ENCODE peak calls at places on chromosomes 16 and 17, in five cellular contexts. L is T-helper 9 cell; T is DMS153; Y is activated CD4-positive, alpha-beta T cell treated with anti-CD3 and anti-CD28 coated beads for 36 hours; V is left colon. N is an unnamed sample.

GRCh38 chr17:38731526-38732294 is 1.6 kb downstream of the CISD3 start:
- DNase-seq in Y (no peak), L (no peak), V (peak), T (no peak), N (no peak)

GRCh38 chr17:62562656-62563055 is 64.8 kb upstream of the MRC2 start:
- DNase-seq in T (no peak), L (no peak), V (no peak), Y (no peak), N (no peak)

GRCh38 chr17:75155191-75155601 is 884 bp upstream of the JPT1 start:
- DNase-seq in V (no peak), Y (no peak), L (no peak), T (no peak), N (no peak)

GRCh38 chr17:75635610-75636202 is 2.5 kb downstream of the SMIM5 start:
- DNase-seq in L (no peak), V (peak), Y (no peak), T (no peak), N (no peak)

GRCh38 chr17:51660266-51660665 is 399.9 kb downstream of the UTP18 start:
- DNase-seq in V (no peak), Y (no peak), L (no peak), T (no peak), N (no peak)

GRCh38 chr17:79990704-79991103 is 45.0 kb downstream of the TBC1D16 start:
- DNase-seq in V (no peak), T (no peak), L (no peak), Y (peak), N (no peak)

GRCh38 chr17:61579961-61580360 is 11.1 kb downstream of the NACA2 start:
- DNase-seq in V (no peak), L (no peak), Y (no peak), T (no peak), N (no peak)

GRCh38 chr17:80737106-80738019 is 192.7 kb downstream of the RPTOR start:
- DNase-seq in V (no peak), L (no peak), T (no peak), Y (no peak), N (peak)

GRCh38 chr17:48770954-48771353 is 42.4 kb upstream of the HOXB13 start:
- DNase-seq in T (no peak), Y (no peak), V (no peak), L (no peak), N (no peak)

GRCh38 chr16:85728879-85729278 is 22.0 kb downstream of the C16orf74 start:
- DNase-seq in L (no peak), Y (no peak), T (no peak), V (no peak), N (no peak)

GRCh38 chr16:87864331-87864989 is 4.8 kb downstream of the SLC7A5 start:
- DNase-seq in Y (no peak), T (no peak), L (no peak), V (no peak), N (no peak)

GRCh38 chr16:87948119-87948545 is 3.1 kb upstream of the BANP start:
- DNase-seq in T (no peak), Y (no peak), V (no peak), L (no peak), N (no peak)

GRCh38 chr17:78879679-78880186 is 23.3 kb downstream of the CEP295NL start:
- DNase-seq in Y (peak), V (peak), L (no peak), T (no peak), N (no peak)

GRCh38 chr17:71631483-71631882 is 489.3 kb upstream of the SOX9 start:
- DNase-seq in T (no peak), V (no peak), L (no peak), Y (no peak), N (no peak)

GRCh38 chr17:71679832-71680231 is 441.0 kb upstream of the SOX9 start:
- DNase-seq in T (no peak), V (no peak), Y (no peak), L (no peak), N (no peak)

GRCh38 chr17:80742091-80742490 is 197.5 kb downstream of the RPTOR start:
- DNase-seq in Y (no peak), L (no peak), T (no peak), V (no peak), N (no peak)

GRCh38 chr17:52681486-52681885 is 523.0 kb upstream of the CA10 start:
- DNase-seq in T (peak), L (no peak), Y (no peak), V (no peak), N (no peak)